ENCODE peak calls at places on chromosomes 3 and 15, in five cellular contexts. X is GM23338; K is activated naive CD8-positive, alpha-beta T cell treated with anti-CD3 and anti-CD28 coated beads, Interleukin-2, amount 50 U/mL, for 24 hours; D is brain microvascular endothelial cell; L is activated effector memory CD4-positive, alpha-beta T cell treated with Interleukin-2 at 50 U/mL for 16 hours. Y is an unnamed sample.

GRCh38 chr15:74793135-74794028 is 11.5 kb downstream of the CSK start:
- DNase-seq in X (peak), K (peak), L (peak), D (peak), Y (no peak)

GRCh38 chr15:72902245-72902928 is 118.8 kb upstream of the ADPGK start:
- DNase-seq in K (no peak), X (no peak), D (peak), L (no peak), Y (no peak)

GRCh38 chr3:33167284-33167683 is 51.3 kb downstream of the SUSD5 start:
- DNase-seq in X (no peak), L (no peak), D (no peak), K (no peak), Y (no peak)

GRCh38 chr3:42668793-42669217 is 15.3 kb downstream of the ZBTB47 start:
- DNase-seq in X (no peak), K (no peak), D (no peak), L (no peak), Y (no peak)

GRCh38 chr3:149010504-149010951 is 19.2 kb downstream of the GYG1 start:
- DNase-seq in D (no peak), X (no peak), L (no peak), K (no peak), Y (no peak)

GRCh38 chr15:61974759-61975158 is 85.5 kb downstream of the VPS13C start:
- DNase-seq in X (no peak), L (no peak), K (no peak), D (no peak), Y (no peak)

GRCh38 chr3:62965311-62965710 is 90.1 kb upstream of the CADPS start:
- DNase-seq in D (no peak), K (no peak), X (no peak), L (no peak), Y (no peak)

GRCh38 chr3:25664066-25664809 is 469 bp downstream of the TOP2B start:
- DNase-seq in L (peak), D (peak), X (peak), K (peak), Y (peak)

GRCh38 chr15:101022876-101023275 is 103.7 kb downstream of the LRRK1 start:
- DNase-seq in L (no peak), K (no peak), X (no peak), D (no peak), Y (no peak)

GRCh38 chr3:21654662-21655061 is 96.3 kb downstream of the ZNF385D start:
- DNase-seq in X (no peak), K (no peak), L (no peak), D (peak), Y (no peak)

GRCh38 chr3:55244247-55244646 is 242.9 kb downstream of the WNT5A start:
- DNase-seq in D (no peak), L (no peak), X (no peak), K (no peak), Y (no peak)

GRCh38 chr3:32913790-32914446 is 37.5 kb upstream of the CCR4 start:
- DNase-seq in K (no peak), X (no peak), D (no peak), L (no peak), Y (no peak)

GRCh38 chr15:59150185-59150584 is 45.2 kb downstream of the CCNB2 start:
- DNase-seq in K (no peak), D (no peak), X (no peak), L (no peak), Y (no peak)

GRCh38 chr3:58874248-58874741 is 175.5 kb downstream of the CFAP20DC start:
- DNase-seq in X (no peak), K (no peak), L (no peak), D (peak), Y (no peak)

Y was measured in stimulated activated CD8-positive, alpha-beta memory T cell treated with anti-CD3 and anti-CD28 coated beads, Interleukin-12 subunit alpha, Interleukin-12 subunit beta, amount 100 ng/mL, for 4 hours.